ENCODE peak calls at places on chromosomes 5 and 9, in ten cellular contexts. Y is right cardiac atrium; S is H9; Q is hepatocyte; B is sigmoid colon; T is cardiac muscle cell; Z is naive thymus-derived CD4-positive, alpha-beta T cell; J is breast epithelium; A is heart left ventricle; C is effector memory CD4-positive, alpha-beta T cell. F is an unnamed sample.
A peak's percentile ranks its signal among the peaks of the same experiment; 100 is the strongest.

GRCh38 chr9:3962467-3962866 is 337.4 kb downstream of the GLIS3 start:
- DNase-seq in Y (no peak), S (no peak), Q (peak; percentile 20), B (no peak), T (no peak), Z (no peak), J (no peak), A (no peak), C (no peak), F (no peak)

GRCh38 chr5:160262665-160263064 is 33.4 kb downstream of the FABP6 start:
- DNase-seq in Y (no peak), S (no peak), Q (peak; percentile 42), B (no peak), T (no peak), Z (no peak), J (no peak), A (no peak), C (no peak), F (no peak)

GRCh38 chr5:44638286-44638869 is 170.4 kb upstream of the MRPS30 start:
- DNase-seq in Y (no peak), S (peak; percentile 49), Q (no peak), B (no peak), T (peak; percentile 13), Z (no peak), J (no peak), A (no peak), C (no peak), F (no peak)

GRCh38 chr9:133474215-133474614 is 4.7 kb downstream of the SLC2A6 start:
- DNase-seq in Y (peak; percentile 51), S (no peak), Q (no peak), B (no peak), T (no peak), Z (no peak), J (no peak), A (no peak), C (no peak), F (no peak)

GRCh38 chr5:105907016-105907415 is 1763.7 kb downstream of the EFNA5 start:
- DNase-seq in Y (no peak), S (no peak), Q (no peak), B (no peak), T (no peak), Z (no peak), J (no peak), A (no peak), C (no peak), F (no peak)

GRCh38 chr9:129111143-129111761 is at the start of gene PTPA:
- DNase-seq in Y (peak; percentile 97), S (peak; percentile 86), Q (peak; percentile 98), B (peak; percentile 93), T (peak; percentile 96), Z (peak; percentile 79), J (peak; percentile 82), A (peak; percentile 90), C (peak; percentile 79), F (peak; percentile 76)

GRCh38 chr5:56088967-56089829 is 94.4 kb upstream of the IL6ST start:
- DNase-seq in Y (no peak), S (no peak), Q (peak; percentile 61), B (no peak), T (no peak), Z (no peak), J (no peak), A (no peak), C (no peak), F (no peak)

GRCh38 chr5:74295141-74295540 is 345.4 kb downstream of the ENC1 start:
- DNase-seq in Y (no peak), S (no peak), Q (no peak), B (no peak), T (no peak), Z (no peak), J (no peak), A (no peak), C (no peak), F (no peak)

GRCh38 chr9:35790385-35791291 is 753 bp upstream of the NPR2 start:
- DNase-seq in Y (peak; percentile 84), S (peak; percentile 75), Q (peak; percentile 90), B (peak; percentile 92), T (peak; percentile 88), Z (peak; percentile 42), J (peak; percentile 61), A (peak; percentile 75), C (peak; percentile 21), F (peak; percentile 39)

GRCh38 chr9:128342971-128343680 is 2.8 kb downstream of the SLC27A4 start:
- DNase-seq in Y (no peak), S (no peak), Q (no peak), B (no peak), T (peak; percentile 4), Z (no peak), J (no peak), A (no peak), C (no peak), F (no peak)

GRCh38 chr5:180495292-180495691 is 1.1 kb downstream of the CNOT6 start:
- DNase-seq in Y (no peak), S (no peak), Q (no peak), B (no peak), T (no peak), Z (no peak), J (no peak), A (no peak), C (no peak), F (no peak)

GRCh38 chr5:128534729-128535128 is 3.3 kb downstream of the FBN2 start:
- DNase-seq in Y (no peak), S (no peak), Q (peak; percentile 75), B (no peak), T (peak; percentile 69), Z (no peak), J (no peak), A (no peak), C (no peak), F (no peak)

GRCh38 chr5:59791602-59792001 is 101.9 kb downstream of the PDE4D start:
- DNase-seq in Y (no peak), S (no peak), Q (no peak), B (no peak), T (no peak), Z (no peak), J (no peak), A (no peak), C (no peak), F (no peak)

GRCh38 chr9:128288273-128289004 is 12.4 kb downstream of the SWI5 start:
- DNase-seq in Y (no peak), S (no peak), Q (no peak), B (no peak), T (no peak), Z (no peak), J (no peak), A (no peak), C (no peak), F (no peak)

DNA sequence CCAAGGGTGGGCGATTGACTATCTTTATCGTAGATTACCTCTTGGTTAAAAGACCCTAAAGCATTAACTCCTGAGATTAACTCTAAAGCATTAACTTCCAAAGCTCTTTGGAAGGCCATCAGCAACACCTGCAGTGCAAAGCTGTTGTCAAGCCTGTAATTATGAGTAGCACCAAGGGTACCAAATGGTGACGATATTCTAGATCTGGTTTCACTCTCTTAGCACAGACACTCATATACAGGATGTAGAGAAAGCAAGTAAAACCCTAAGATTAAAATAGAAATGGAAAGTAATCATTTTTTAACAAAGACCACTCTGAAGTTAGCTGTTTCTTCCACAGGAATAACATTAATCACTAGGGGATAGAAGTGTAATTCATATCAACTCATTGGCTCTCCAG is 29.9 kb upstream of the TNFSF8 start:
- DNase-seq in Y (no peak), S (no peak), Q (no peak), B (no peak), T (no peak), Z (no peak), J (no peak), A (no peak), C (no peak), F (no peak)
- H3K9me3 ChIP-seq in Y (no peaks in the 10 kb centered on the region), S (peaks cover 6% of the 10 kb centered on the region), Q (no peaks in the 10 kb centered on the region), B (no peaks in the 10 kb centered on the region), T (no peaks in the 10 kb centered on the region), Z (no peaks in the 10 kb centered on the region), J (peaks cover 11% of the 10 kb centered on the region), A (peaks cover 27% of the 10 kb centered on the region), C (no peaks in the 10 kb centered on the region), F (no peaks in the 10 kb centered on the region)

GRCh38 chr5:141196363-141196762 is 3.1 kb upstream of the PCDHB11 start:
- DNase-seq in Y (no peak), S (no peak), Q (no peak), B (no peak), T (no peak), Z (no peak), J (no peak), A (no peak), C (no peak), F (no peak)

GRCh38 chr5:141199359-141200235 is at the start of gene PCDHB11:
- DNase-seq in Y (no peak), S (no peak), Q (no peak), B (no peak), T (peak; percentile 34), Z (no peak), J (no peak), A (no peak), C (no peak), F (no peak)
- H3K9me3 ChIP-seq in Y (no peaks in the 10 kb centered on the region), S (no peaks in the 10 kb centered on the region), Q (peaks cover 11% of the 10 kb centered on the region), B (peaks cover 3% of the 10 kb centered on the region), T (no peaks in the 10 kb centered on the region), Z (no peaks in the 10 kb centered on the region), J (peaks cover 75% of the 10 kb centered on the region), A (peaks cover 57% of the 10 kb centered on the region), C (no peaks in the 10 kb centered on the region), F (no peaks in the 10 kb centered on the region)

DNA sequence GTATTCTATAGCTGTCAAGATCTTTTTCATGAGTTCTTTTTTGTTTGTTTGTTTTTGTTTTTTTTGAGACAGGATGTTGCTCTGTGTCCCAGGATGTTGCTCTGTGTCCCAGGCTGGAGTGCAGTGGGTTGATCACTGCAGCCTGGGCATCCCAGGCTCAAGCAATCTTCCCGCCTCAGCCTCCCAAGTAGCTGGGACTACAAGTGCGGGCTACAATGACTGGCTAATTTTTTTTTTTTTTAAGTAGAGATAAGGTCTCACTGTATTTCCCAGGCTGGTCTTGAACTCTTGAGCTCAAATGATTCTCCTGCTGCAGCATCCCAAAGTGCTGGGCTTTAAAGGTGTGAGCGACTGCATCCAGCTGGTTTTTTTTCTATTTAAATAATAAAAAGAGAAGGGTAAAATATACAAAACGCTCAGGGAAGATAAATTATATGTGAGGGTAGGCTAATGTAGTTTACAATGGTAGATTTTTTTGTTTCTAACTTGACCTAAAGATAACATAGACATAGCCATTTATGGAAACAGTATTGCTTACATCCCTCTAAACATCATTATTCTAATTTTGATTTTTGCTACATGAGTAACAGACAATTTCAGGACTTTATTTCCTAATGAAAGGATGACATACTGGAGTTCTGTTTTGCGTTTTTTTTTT is 21.9 kb downstream of the ERBIN start:
- DNase-seq in Y (no peak), S (no peak), Q (no peak), B (no peak), T (no peak), Z (no peak), J (no peak), A (no peak), C (no peak), F (no peak)
- H3K9me3 ChIP-seq in Y (no peaks in the 10 kb centered on the region), S (no peaks in the 10 kb centered on the region), Q (no peaks in the 10 kb centered on the region), B (no peaks in the 10 kb centered on the region), T (no peaks in the 10 kb centered on the region), Z (no peaks in the 10 kb centered on the region), J (no peaks in the 10 kb centered on the region), A (no peaks in the 10 kb centered on the region), C (no peaks in the 10 kb centered on the region), F (no peaks in the 10 kb centered on the region)

DNA sequence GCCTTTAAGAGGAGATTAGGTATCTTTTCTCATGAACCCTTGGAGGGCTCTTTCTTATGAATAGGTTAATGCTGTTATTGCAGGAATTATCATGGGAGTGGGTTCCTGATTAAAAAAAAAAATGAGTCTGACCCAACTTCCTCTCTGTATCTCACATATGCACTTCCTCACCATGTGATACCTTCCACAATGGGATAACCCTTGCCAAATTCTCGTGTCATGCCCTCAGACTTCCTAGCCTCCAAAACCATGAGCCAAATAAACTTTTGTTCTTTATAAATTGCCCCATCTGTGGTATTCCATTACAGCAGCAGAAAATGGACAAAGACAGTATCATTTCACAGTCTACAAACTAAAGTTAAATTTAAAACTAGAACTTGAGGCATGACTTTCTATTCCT is 1.0 kb downstream of the OR1B1 start:
- DNase-seq in Y (no peak), S (no peak), Q (no peak), B (no peak), T (no peak), Z (no peak), J (no peak), A (no peak), C (no peak), F (no peak)
- H3K9me3 ChIP-seq in Y (no peaks in the 10 kb centered on the region), S (peaks cover 53% of the 10 kb centered on the region), Q (no peaks in the 10 kb centered on the region), B (no peaks in the 10 kb centered on the region), T (peaks cover 4% of the 10 kb centered on the region), Z (no peaks in the 10 kb centered on the region), J (no peaks in the 10 kb centered on the region), A (no peaks in the 10 kb centered on the region), C (no peaks in the 10 kb centered on the region), F (no peaks in the 10 kb centered on the region)

F was measured in T-helper 17 cell.